ENCODE peak calls at places on chromosomes 1 and 21, in six cellular contexts. K is left ventricle myocardium inferior; F is activated T-helper 1 cell treated with Interleukin-2 at 50 U/mL for 16 hours; O is fibroblast of mammary gland; Y is astrocyte of the cerebellum; P is activated CD4-positive, alpha-beta T cell treated with anti-CD3 and anti-CD28 coated beads for 36 hours. Q is an unnamed sample.

GRCh38 chr1:153345187-153346066 is 3.2 kb downstream of the PGLYRP4 start:
- DNase-seq in K (no peak), F (no peak), P (peak), Y (no peak), O (no peak), Q (peak)

GRCh38 chr21:37868896-37869295 is 47.4 kb downstream of the KCNJ6 start:
- DNase-seq in F (no peak), P (no peak), Y (no peak), O (peak), K (no peak), Q (no peak)

GRCh38 chr1:228275435-228276342 is 67.8 kb downstream of the OBSCN start:
- DNase-seq in K (peak), P (peak), F (peak), Y (peak), O (peak), Q (peak)

GRCh38 chr1:25756210-25756609 is 43.8 kb upstream of the SELENON start:
- DNase-seq in Y (no peak), F (no peak), O (no peak), P (no peak), K (no peak), Q (no peak)

GRCh38 chr1:204320413-204320812 is 39.3 kb downstream of the PLEKHA6 start:
- DNase-seq in Y (no peak), K (no peak), P (peak), O (peak), F (no peak), Q (no peak)

GRCh38 chr1:200916152-200916551 is 21.5 kb downstream of the INAVA start:
- DNase-seq in Y (no peak), P (no peak), F (no peak), O (no peak), K (no peak), Q (no peak)

GRCh38 chr1:178010674-178011073 is 40.8 kb upstream of the SEC16B start:
- DNase-seq in K (no peak), F (no peak), O (no peak), Y (no peak), P (no peak), Q (no peak)

GRCh38 chr1:16181887-16182719 is 26.2 kb upstream of the EPHA2 start:
- DNase-seq in K (peak), F (no peak), P (no peak), Y (peak), O (peak), Q (peak)

GRCh38 chr1:208942394-208942793 is 641.1 kb upstream of the CAMK1G start:
- DNase-seq in O (no peak), P (no peak), K (no peak), Y (no peak), F (no peak), Q (no peak)

GRCh38 chr1:183126000-183126366 is 60.1 kb upstream of the LAMC2 start:
- DNase-seq in P (no peak), Y (no peak), F (no peak), O (no peak), K (no peak), Q (no peak)

GRCh38 chr1:47611992-47612391 is 174.1 kb downstream of the FOXD2 start:
- DNase-seq in Y (no peak), F (no peak), K (no peak), P (no peak), O (no peak), Q (peak)

GRCh38 chr1:17587693-17588047 is 48.2 kb downstream of the ARHGEF10L start:
- DNase-seq in K (no peak), Y (peak), F (no peak), O (peak), P (no peak), Q (no peak)

GRCh38 chr21:36125513-36126121 is 9.3 kb upstream of the CBR3 start:
- DNase-seq in O (peak), F (peak), Y (peak), P (peak), K (peak), Q (no peak)

GRCh38 chr1:200040516-200041138 is 13.1 kb downstream of the NR5A2 start:
- DNase-seq in F (no peak), P (no peak), O (no peak), K (no peak), Y (no peak), Q (no peak)

GRCh38 chr1:231557898-231558710 is 29.6 kb downstream of the TSNAX start:
- DNase-seq in F (no peak), O (peak), K (no peak), Y (peak), P (no peak), Q (no peak)

GRCh38 chr1:55713516-55713915 is 498.4 kb upstream of the USP24 start:
- DNase-seq in Y (no peak), O (no peak), P (no peak), F (no peak), K (no peak), Q (no peak)

GRCh38 chr1:117590273-117590925 is 15.4 kb upstream of the TENT5C start:
- DNase-seq in P (no peak), O (no peak), K (no peak), Y (no peak), F (no peak), Q (no peak)

GRCh38 chr1:155321577-155322497 is 1.1 kb downstream of the RUSC1 start:
- DNase-seq in F (no peak), P (peak), K (no peak), Y (no peak), O (no peak), Q (no peak)

GRCh38 chr1:47756006-47756405 is 241.2 kb downstream of the TRABD2B start:
- DNase-seq in Y (no peak), F (no peak), K (no peak), O (no peak), P (no peak), Q (no peak)

GRCh38 chr1:24126672-24127023 is 14.7 kb upstream of the MYOM3 start:
- DNase-seq in F (no peak), O (no peak), Y (no peak), K (no peak), P (no peak), Q (no peak)

GRCh38 chr1:246508897-246509688 is 2.0 kb upstream of the SMYD3 start:
- DNase-seq in F (no peak), Y (no peak), K (no peak), O (no peak), P (no peak), Q (peak)